ENCODE peak calls at places on chromosome 16, in four cellular contexts. One of them, this sample, is unnamed. For H3K4me1 and H3K9me3, the result is how much of the 10 kb centered on the place peaks cover.

GRCh38 chr16:73124097-73124652 is 76.2 kb upstream of the ZFHX3 start:
- DNase-seq in IMR-90: peak
- DNase-seq in heart right ventricle: no peak
- DNase-seq in right atrium auricular region: no peak
- DNase-seq in this sample: no peak

GRCh38 chr16:67656344-67657016 is 3.6 kb downstream of the ACD start:
- DNase-seq in IMR-90: no peak
- DNase-seq in heart right ventricle: no peak
- DNase-seq in right atrium auricular region: no peak
- DNase-seq in this sample: peak

GRCh38 chr16:5490499-5490898 is 392.9 kb upstream of the EEF2KMT start:
- DNase-seq in IMR-90: no peak
- DNase-seq in heart right ventricle: peak
- DNase-seq in right atrium auricular region: no peak
- DNase-seq in this sample: no peak

GRCh38 chr16:252366-253337 is 18.0 kb downstream of the FAM234A start:
- DNase-seq in IMR-90: no peak
- DNase-seq in heart right ventricle: no peak
- DNase-seq in right atrium auricular region: no peak
- DNase-seq in this sample: no peak

GRCh38 chr16:51164167-51164566 is 13.1 kb upstream of the SALL1 start:
- DNase-seq in IMR-90: peak
- DNase-seq in heart right ventricle: no peak
- DNase-seq in right atrium auricular region: no peak
- DNase-seq in this sample: no peak

GRCh38 chr16:84091460-84091859 is 25.3 kb downstream of the MBTPS1 start:
- DNase-seq in IMR-90: no peak
- DNase-seq in heart right ventricle: peak
- DNase-seq in right atrium auricular region: no peak
- DNase-seq in this sample: no peak

GRCh38 chr16:9042943-9043680 is 48.3 kb upstream of the HAPSTR1 start:
- DNase-seq in IMR-90: peak
- DNase-seq in heart right ventricle: no peak
- DNase-seq in right atrium auricular region: no peak
- DNase-seq in this sample: no peak

GRCh38 chr16:79286646-79287423 is 313.7 kb downstream of the MAF start:
- DNase-seq in IMR-90: no peak
- DNase-seq in heart right ventricle: no peak
- DNase-seq in right atrium auricular region: no peak
- DNase-seq in this sample: peak

GRCh38 chr16:87267566-87267965 is 49.6 kb downstream of the C16orf95 start:
- DNase-seq in IMR-90: no peak
- DNase-seq in heart right ventricle: no peak
- DNase-seq in right atrium auricular region: no peak
- DNase-seq in this sample: no peak

GRCh38 chr16:50884066-50884860 is 142.4 kb downstream of the CYLD start:
- DNase-seq in IMR-90: no peak
- DNase-seq in heart right ventricle: no peak
- DNase-seq in right atrium auricular region: peak
- DNase-seq in this sample: no peak

GRCh38 chr16:89422905-89423630 is 67.3 kb downstream of the ANKRD11 start:
- DNase-seq in IMR-90: peak
- DNase-seq in heart right ventricle: no peak
- DNase-seq in right atrium auricular region: no peak
- DNase-seq in this sample: peak

GRCh38 chr16:5073279-5073629 is 1.6 kb downstream of the ALG1 start:
- DNase-seq in IMR-90: peak
- DNase-seq in heart right ventricle: no peak
- DNase-seq in right atrium auricular region: no peak
- DNase-seq in this sample: no peak

GRCh38 chr16:67406111-67406593 is 10.1 kb downstream of the ZDHHC1 start:
- DNase-seq in IMR-90: no peak
- DNase-seq in heart right ventricle: no peak
- DNase-seq in right atrium auricular region: peak
- DNase-seq in this sample: peak

GRCh38 chr16:57668630-57669475 is 747 bp downstream of the ADGRG3 start:
- DNase-seq in IMR-90: no peak
- DNase-seq in heart right ventricle: no peak
- DNase-seq in right atrium auricular region: no peak
- DNase-seq in this sample: no peak

GRCh38 chr16:87585452-87586200 is 16.7 kb upstream of the JPH3 start:
- DNase-seq in IMR-90: no peak
- DNase-seq in heart right ventricle: no peak
- DNase-seq in right atrium auricular region: no peak
- DNase-seq in this sample: no peak

GRCh38 chr16:89442990-89443726 is 47.2 kb downstream of the ANKRD11 start:
- DNase-seq in IMR-90: peak
- DNase-seq in heart right ventricle: peak
- DNase-seq in right atrium auricular region: peak
- DNase-seq in this sample: no peak

GRCh38 chr16:89047331-89048086 is 46.1 kb upstream of the ACSF3 start:
- DNase-seq in IMR-90: no peak
- DNase-seq in heart right ventricle: no peak
- DNase-seq in right atrium auricular region: no peak
- DNase-seq in this sample: peak

GRCh38 chr16:2009791-2010510 is at the start of gene ZNF598:
- DNase-seq in IMR-90: peak
- DNase-seq in heart right ventricle: peak
- DNase-seq in right atrium auricular region: peak
- DNase-seq in this sample: peak

GRCh38 chr16:59478806-59479205 is 744.7 kb upstream of the GOT2 start:
- DNase-seq in IMR-90: peak
- DNase-seq in heart right ventricle: no peak
- DNase-seq in right atrium auricular region: no peak
- DNase-seq in this sample: no peak

GRCh38 chr16:52561910-52562741 is 15.2 kb upstream of the TOX3 start:
- DNase-seq in IMR-90: no peak
- DNase-seq in heart right ventricle: no peak
- DNase-seq in right atrium auricular region: no peak
- DNase-seq in this sample: no peak

GRCh38 chr16:15708096-15708495 is 58.1 kb downstream of the NDE1 start:
- DNase-seq in IMR-90: peak
- DNase-seq in heart right ventricle: no peak
- DNase-seq in right atrium auricular region: no peak
- DNase-seq in this sample: no peak

GRCh38 chr16:49723310-49723709 is 132.6 kb downstream of the ZNF423 start:
- DNase-seq in IMR-90: no peak
- DNase-seq in heart right ventricle: no peak
- DNase-seq in right atrium auricular region: no peak
- DNase-seq in this sample: no peak

GRCh38 chr16:69095179-69095578 is 10.3 kb upstream of the HAS3 start:
- DNase-seq in IMR-90: no peak
- DNase-seq in heart right ventricle: no peak
- DNase-seq in right atrium auricular region: no peak
- DNase-seq in this sample: no peak

GRCh38 chr16:50671644-50672260 is 9.4 kb downstream of the SNX20 start:
- DNase-seq in IMR-90: peak
- DNase-seq in heart right ventricle: no peak
- DNase-seq in right atrium auricular region: no peak
- DNase-seq in this sample: peak

GRCh38 chr16:54459509-54460235 is 173.1 kb upstream of the IRX3 start:
- DNase-seq in IMR-90: no peak
- DNase-seq in heart right ventricle: no peak
- DNase-seq in right atrium auricular region: no peak
- DNase-seq in this sample: no peak

DNA sequence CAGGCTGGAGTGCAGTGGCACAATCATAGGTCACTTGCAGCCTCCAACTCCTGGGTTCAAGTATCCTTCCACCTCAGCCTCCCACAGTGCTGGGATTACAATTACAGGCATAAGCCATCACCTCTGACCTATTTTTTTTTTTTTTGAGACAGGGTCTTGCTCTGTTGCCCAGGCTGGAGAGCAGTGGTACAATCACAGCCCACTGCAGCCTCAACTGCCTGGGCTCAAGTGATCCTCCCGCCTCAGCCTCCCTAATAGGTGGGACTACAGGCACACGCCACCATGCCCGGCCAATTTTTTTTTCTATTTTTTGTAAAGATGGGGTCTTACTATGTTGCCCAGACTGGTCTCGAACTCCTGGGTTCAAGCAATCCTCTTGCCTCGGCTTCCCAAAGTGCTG is 5.6 kb upstream of the GGA2 start:
- DNase-seq in IMR-90: no peak
- DNase-seq in heart right ventricle: no peak
- DNase-seq in right atrium auricular region: no peak
- DNase-seq in this sample: peak
- H3K27ac ChIP-seq in IMR-90: no peak
- H3K27ac ChIP-seq in heart right ventricle: no peak
- H3K27ac ChIP-seq in right atrium auricular region: no peak
- H3K27ac ChIP-seq in this sample: no peak

DNA sequence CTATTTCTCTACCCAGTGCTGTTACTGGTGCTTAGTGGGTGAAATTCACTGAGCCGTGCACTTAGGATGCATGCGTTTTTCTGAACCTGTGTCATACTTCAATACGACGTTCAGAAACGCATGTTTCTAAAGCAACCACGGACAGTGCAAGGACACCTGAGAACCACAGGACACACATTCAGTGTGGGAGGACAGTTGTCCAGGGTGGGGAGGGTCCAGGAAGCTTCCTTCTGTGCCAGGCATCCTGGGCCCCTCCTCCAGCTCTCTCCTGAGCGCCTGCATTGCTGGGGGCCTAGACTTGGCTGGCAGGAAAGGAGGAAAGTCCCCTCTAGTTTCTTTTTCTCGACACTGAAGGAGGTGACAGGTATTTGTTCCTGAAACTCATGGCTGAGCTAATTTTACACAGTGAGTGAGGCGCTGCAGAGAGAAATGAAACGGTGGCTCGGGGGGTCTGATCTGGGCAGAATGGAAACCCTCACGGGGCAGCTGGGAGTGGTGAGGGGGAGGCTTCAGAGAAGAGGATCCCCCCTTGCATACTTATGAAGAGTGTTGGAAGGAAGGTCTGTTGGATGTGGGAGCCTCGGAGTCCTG is 89.9 kb downstream of the IRF8 start:
- DNase-seq in IMR-90: no peak
- DNase-seq in heart right ventricle: no peak
- DNase-seq in right atrium auricular region: no peak
- DNase-seq in this sample: peak
- H3K4me1 ChIP-seq in IMR-90: under half
- H3K4me1 ChIP-seq in heart right ventricle: under half
- H3K4me1 ChIP-seq in right atrium auricular region: under half
- H3K4me1 ChIP-seq in this sample: under half

DNA sequence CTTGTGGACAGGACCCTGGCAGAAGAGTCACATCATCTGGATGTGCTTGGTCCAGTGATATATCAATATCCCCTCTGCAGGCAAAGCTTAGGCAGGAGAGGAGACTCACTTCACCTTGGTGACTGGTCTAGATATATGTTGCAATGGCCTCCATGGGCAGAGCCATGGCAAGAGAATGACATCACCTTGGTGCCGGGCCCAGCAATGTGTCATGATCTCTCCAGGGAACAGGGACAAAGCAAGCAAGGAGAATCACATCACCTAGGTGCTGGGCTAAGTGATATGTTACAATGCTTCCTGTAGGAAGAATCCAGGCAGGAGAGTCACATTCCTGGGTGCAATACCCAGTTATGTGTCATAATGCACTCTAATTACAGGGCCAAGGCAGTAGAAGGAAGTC is 2106.2 kb downstream of the TP53TG3F start:
- DNase-seq in IMR-90: no peak
- DNase-seq in heart right ventricle: no peak
- DNase-seq in right atrium auricular region: no peak
- DNase-seq in this sample: no peak
- H3K9me3 ChIP-seq in IMR-90: under half
- H3K9me3 ChIP-seq in heart right ventricle: under half
- H3K9me3 ChIP-seq in right atrium auricular region: under half
- H3K9me3 ChIP-seq in this sample: under half

GRCh38 chr16:81937305-81938038 is 73.8 kb downstream of the SDR42E1 start:
- DNase-seq in IMR-90: no peak
- DNase-seq in heart right ventricle: no peak
- DNase-seq in right atrium auricular region: no peak
- DNase-seq in this sample: no peak

GRCh38 chr16:81945665-81946064 is 65.6 kb downstream of the SDR42E1 start:
- DNase-seq in IMR-90: peak
- DNase-seq in heart right ventricle: no peak
- DNase-seq in right atrium auricular region: no peak
- DNase-seq in this sample: no peak

GRCh38 chr16:81939164-81940067 is 71.9 kb downstream of the SDR42E1 start:
- DNase-seq in IMR-90: no peak
- DNase-seq in heart right ventricle: no peak
- DNase-seq in right atrium auricular region: no peak
- DNase-seq in this sample: no peak

GRCh38 chr16:81938331-81939163 is 72.7 kb downstream of the SDR42E1 start:
- DNase-seq in IMR-90: no peak
- DNase-seq in heart right ventricle: no peak
- DNase-seq in right atrium auricular region: no peak
- DNase-seq in this sample: no peak

GRCh38 chr16:81940781-81941560 is 70.3 kb downstream of the SDR42E1 start:
- DNase-seq in IMR-90: peak
- DNase-seq in heart right ventricle: no peak
- DNase-seq in right atrium auricular region: no peak
- DNase-seq in this sample: no peak
- H3K27ac ChIP-seq in IMR-90: no peak
- H3K27ac ChIP-seq in heart right ventricle: no peak
- H3K27ac ChIP-seq in right atrium auricular region: no peak
- H3K27ac ChIP-seq in this sample: no peak

GRCh38 chr16:17368511-17368910 is 102.2 kb downstream of the XYLT1 start:
- DNase-seq in IMR-90: no peak
- DNase-seq in heart right ventricle: no peak
- DNase-seq in right atrium auricular region: no peak
- DNase-seq in this sample: no peak

GRCh38 chr16:17368951-17369350 is 101.8 kb downstream of the XYLT1 start:
- DNase-seq in IMR-90: no peak
- DNase-seq in heart right ventricle: no peak
- DNase-seq in right atrium auricular region: no peak
- DNase-seq in this sample: no peak

GRCh38 chr16:17370233-17371013 is 100.3 kb downstream of the XYLT1 start:
- DNase-seq in IMR-90: peak
- DNase-seq in heart right ventricle: no peak
- DNase-seq in right atrium auricular region: no peak
- DNase-seq in this sample: no peak

GRCh38 chr16:17371014-17371296 is 99.8 kb downstream of the XYLT1 start:
- DNase-seq in IMR-90: no peak
- DNase-seq in heart right ventricle: no peak
- DNase-seq in right atrium auricular region: no peak
- DNase-seq in this sample: no peak

GRCh38 chr16:17369441-17369951 is 101.3 kb downstream of the XYLT1 start:
- DNase-seq in IMR-90: no peak
- DNase-seq in heart right ventricle: peak
- DNase-seq in right atrium auricular region: no peak
- DNase-seq in this sample: peak
- H3K4me1 ChIP-seq in IMR-90: under half
- H3K4me1 ChIP-seq in heart right ventricle: under half
- H3K4me1 ChIP-seq in right atrium auricular region: under half
- H3K4me1 ChIP-seq in this sample: under half

This sample was measured in kidney.